ENCODE peak calls at places on chromosomes 6 and 20, in six cellular contexts. One of them, this sample, is unnamed.

GRCh38 chr6:147642458-147642857 is 134.0 kb downstream of the SAMD5 start:
- DNase-seq in fibroblast of lung: peak; percentile 45
- DNase-seq in NCI-H2171: no peak
- DNase-seq in activated CD4-positive, CD25-positive, alpha-beta regulatory T cell: no peak
- DNase-seq in substantia nigra: no peak
- DNase-seq in cardiac muscle cell: no peak
- DNase-seq in this sample: no peak

GRCh38 chr6:133205304-133205703 is 35.9 kb upstream of the EYA4 start:
- DNase-seq in fibroblast of lung: no peak
- DNase-seq in NCI-H2171: no peak
- DNase-seq in activated CD4-positive, CD25-positive, alpha-beta regulatory T cell: no peak
- DNase-seq in substantia nigra: no peak
- DNase-seq in cardiac muscle cell: no peak
- DNase-seq in this sample: no peak

GRCh38 chr6:143015300-143015706 is 45.4 kb upstream of the AIG1 start:
- DNase-seq in fibroblast of lung: no peak
- DNase-seq in NCI-H2171: no peak
- DNase-seq in activated CD4-positive, CD25-positive, alpha-beta regulatory T cell: no peak
- DNase-seq in substantia nigra: no peak
- DNase-seq in cardiac muscle cell: no peak
- DNase-seq in this sample: no peak

GRCh38 chr6:136566007-136566487 is 15.8 kb upstream of the MAP7 start:
- DNase-seq in fibroblast of lung: no peak
- DNase-seq in NCI-H2171: no peak
- DNase-seq in activated CD4-positive, CD25-positive, alpha-beta regulatory T cell: no peak
- DNase-seq in substantia nigra: no peak
- DNase-seq in cardiac muscle cell: no peak
- DNase-seq in this sample: no peak

GRCh38 chr6:34237316-34237721 is 646 bp downstream of the HMGA1 start:
- DNase-seq in fibroblast of lung: no peak
- DNase-seq in NCI-H2171: peak; percentile 38
- DNase-seq in activated CD4-positive, CD25-positive, alpha-beta regulatory T cell: no peak
- DNase-seq in substantia nigra: no peak
- DNase-seq in cardiac muscle cell: peak; percentile 28
- DNase-seq in this sample: no peak

GRCh38 chr6:116476021-116476678 is 15.0 kb downstream of the CALHM6 start:
- DNase-seq in fibroblast of lung: peak; percentile 5
- DNase-seq in NCI-H2171: no peak
- DNase-seq in activated CD4-positive, CD25-positive, alpha-beta regulatory T cell: no peak
- DNase-seq in substantia nigra: no peak
- DNase-seq in cardiac muscle cell: no peak
- DNase-seq in this sample: no peak

GRCh38 chr6:128351255-128351514 is 169.2 kb downstream of the PTPRK start:
- DNase-seq in fibroblast of lung: no peak
- DNase-seq in NCI-H2171: no peak
- DNase-seq in activated CD4-positive, CD25-positive, alpha-beta regulatory T cell: no peak
- DNase-seq in substantia nigra: no peak
- DNase-seq in cardiac muscle cell: no peak
- DNase-seq in this sample: no peak

GRCh38 chr6:144055121-144055931 is 40.0 kb downstream of the SF3B5 start:
- DNase-seq in fibroblast of lung: no peak
- DNase-seq in NCI-H2171: no peak
- DNase-seq in activated CD4-positive, CD25-positive, alpha-beta regulatory T cell: no peak
- DNase-seq in substantia nigra: no peak
- DNase-seq in cardiac muscle cell: no peak
- DNase-seq in this sample: no peak

GRCh38 chr20:45254867-45255266 is 503 bp upstream of the SLPI start:
- DNase-seq in fibroblast of lung: peak; percentile 56
- DNase-seq in NCI-H2171: no peak
- DNase-seq in activated CD4-positive, CD25-positive, alpha-beta regulatory T cell: no peak
- DNase-seq in substantia nigra: no peak
- DNase-seq in cardiac muscle cell: peak; percentile 84
- DNase-seq in this sample: no peak